ENCODE peak calls at places on chromosomes 6 and 20, in five cellular contexts. D is ascending aorta, T is Peyer's patch, J is choroid plexus epithelial cell, E is colonic mucosa. N is an unnamed sample.

GRCh38 chr20:32343438-32343837 is 14.7 kb upstream of the ASXL1 start:
- DNase-seq in T (no peak), E (no peak), D (no peak), J (peak), N (no peak)

GRCh38 chr6:50116390-50116789 is 66.7 kb upstream of the DEFB112 start:
- DNase-seq in J (no peak), E (no peak), D (no peak), T (no peak), N (no peak)

GRCh38 chr6:71107935-71108420 is 151.1 kb upstream of the B3GAT2 start:
- DNase-seq in T (no peak), J (peak), D (no peak), E (no peak), N (peak)

GRCh38 chr6:2942916-2943563 is 28.3 kb downstream of the SERPINB6 start:
- DNase-seq in E (peak), J (no peak), T (peak), D (peak), N (no peak)

GRCh38 chr6:39804666-39805065 is 12.5 kb downstream of the DAAM2 start:
- DNase-seq in D (no peak), J (peak), E (no peak), T (no peak), N (peak)

GRCh38 chr6:21999012-21999528 is 297.8 kb downstream of the PRL start:
- DNase-seq in T (no peak), E (no peak), J (peak), D (no peak), N (no peak)

GRCh38 chr6:104809116-104809515 is 50.6 kb downstream of the HACE1 start:
- DNase-seq in T (no peak), J (no peak), D (no peak), E (no peak), N (no peak)

GRCh38 chr6:133240511-133241087 is 558 bp upstream of the EYA4 start:
- DNase-seq in D (no peak), T (no peak), J (peak), E (no peak), N (no peak)

GRCh38 chr6:148723484-148723883 is 23.3 kb upstream of the UST start:
- DNase-seq in D (no peak), T (no peak), J (peak), E (no peak), N (no peak)

GRCh38 chr6:143759666-143760065 is 81.9 kb downstream of the PHACTR2 start:
- DNase-seq in E (no peak), J (peak), D (no peak), T (no peak), N (no peak)

GRCh38 chr20:32917191-32917950 is 58.6 kb downstream of the EFCAB8 start:
- DNase-seq in D (no peak), T (no peak), E (peak), J (no peak), N (no peak)

GRCh38 chr6:24205020-24205492 is 79.0 kb downstream of the NRSN1 start:
- DNase-seq in J (peak), D (no peak), E (peak), T (no peak), N (no peak)

GRCh38 chr6:163533443-163533842 is 118.9 kb downstream of the QKI start:
- DNase-seq in D (no peak), J (peak), T (no peak), E (no peak), N (peak)

DNA sequence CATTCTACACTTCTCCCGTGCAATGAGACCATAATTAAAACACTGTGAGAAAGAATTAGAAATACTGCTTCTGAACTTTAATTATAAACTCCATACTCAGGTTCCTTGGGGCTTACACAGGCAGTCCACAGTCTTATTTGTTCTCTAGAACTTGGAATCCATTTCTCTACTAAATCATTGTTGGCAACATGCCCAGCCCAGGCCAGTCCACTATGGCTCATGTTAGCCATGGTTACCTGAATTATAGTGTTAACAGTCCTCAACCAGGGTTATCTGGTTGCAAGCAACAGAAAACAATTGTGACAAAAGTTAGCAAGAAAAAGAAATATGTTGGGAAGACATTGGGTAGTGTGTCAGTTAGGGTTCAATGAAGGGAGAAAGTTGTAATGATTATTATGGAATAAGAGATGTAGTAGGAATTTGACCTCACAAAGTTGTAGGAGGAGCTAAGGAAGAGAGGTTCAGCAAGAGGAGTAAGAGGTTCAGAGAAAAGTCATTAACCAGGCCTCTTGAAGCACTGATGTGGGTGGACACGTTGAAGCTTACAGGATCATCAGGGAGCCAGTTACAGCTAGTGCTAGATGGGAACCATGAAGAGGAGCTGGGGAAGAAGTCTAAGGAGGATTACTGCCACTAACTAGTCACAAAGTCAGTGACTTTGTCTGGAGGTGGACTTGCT is 352.5 kb upstream of the PRND start:
- DNase-seq in E (no peak), J (peak), T (no peak), D (no peak), N (no peak)
- H3K4me3 ChIP-seq in E (no peak), J (no peak), T (no peak), D (no peak), N (no peak)

DNA sequence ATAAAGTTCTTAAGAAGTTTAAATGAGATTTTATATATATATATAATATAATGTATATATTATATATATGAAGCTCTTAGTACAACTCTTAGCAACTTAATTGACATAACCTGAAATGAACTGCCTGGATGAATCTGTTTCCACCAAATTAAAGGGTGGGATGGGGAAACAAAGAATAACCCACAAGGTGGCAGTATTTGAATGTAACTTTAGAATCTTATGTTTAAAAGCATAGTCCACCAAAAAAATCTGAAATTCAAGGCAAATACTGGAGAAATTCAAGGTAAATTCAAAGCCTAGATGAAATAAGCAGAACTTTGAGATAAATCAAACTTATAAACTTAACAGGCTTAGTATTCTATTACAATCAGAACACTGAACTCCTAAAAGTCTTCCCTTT is 4.4 kb upstream of the IBTK start:
- DNase-seq in J (peak), E (no peak), D (no peak), T (no peak), N (no peak)
- TF ChIP-seq CTCF in J (peak), E (peak), D (peak), T (peak), N (peak)

DNA sequence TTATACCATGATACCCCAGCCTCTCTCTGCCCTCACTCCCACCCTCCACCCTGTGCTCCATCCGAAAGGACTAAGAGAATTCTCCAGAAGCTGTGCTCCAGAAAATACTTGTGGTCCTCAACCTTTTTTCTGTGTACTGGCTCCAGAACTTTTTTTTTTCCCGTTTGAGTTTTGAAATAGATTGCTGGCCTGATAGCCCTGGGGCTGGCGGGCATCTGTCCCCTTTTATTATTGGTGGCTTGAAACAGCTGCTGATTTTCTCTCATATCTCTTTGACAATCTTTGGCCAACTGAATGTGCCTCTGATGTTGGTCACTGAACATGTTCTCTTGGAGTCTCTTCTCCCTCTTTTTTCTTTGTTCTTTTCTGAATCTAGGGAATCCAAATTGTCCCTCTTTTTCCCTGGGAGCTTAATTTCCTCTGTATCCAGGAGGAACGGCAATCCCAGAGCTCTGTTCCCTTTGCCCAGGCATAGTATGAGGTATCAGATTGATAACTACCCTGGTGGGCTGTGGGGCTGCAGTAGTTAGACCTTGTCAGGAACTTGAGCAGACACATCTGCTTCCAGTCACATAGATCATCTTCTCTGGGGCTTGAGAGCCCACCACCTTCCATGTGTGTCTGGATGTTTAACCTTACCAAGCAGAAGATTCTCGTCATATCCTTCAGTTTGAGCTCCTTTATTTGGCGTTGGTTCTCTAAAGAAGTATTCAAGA is 1.6 kb downstream of the PPARD start:
- DNase-seq in D (no peak), J (peak), T (no peak), E (no peak), N (no peak)
- H3K4me3 ChIP-seq in D (peak), J (peak), T (peak), E (peak), N (peak)

DNA sequence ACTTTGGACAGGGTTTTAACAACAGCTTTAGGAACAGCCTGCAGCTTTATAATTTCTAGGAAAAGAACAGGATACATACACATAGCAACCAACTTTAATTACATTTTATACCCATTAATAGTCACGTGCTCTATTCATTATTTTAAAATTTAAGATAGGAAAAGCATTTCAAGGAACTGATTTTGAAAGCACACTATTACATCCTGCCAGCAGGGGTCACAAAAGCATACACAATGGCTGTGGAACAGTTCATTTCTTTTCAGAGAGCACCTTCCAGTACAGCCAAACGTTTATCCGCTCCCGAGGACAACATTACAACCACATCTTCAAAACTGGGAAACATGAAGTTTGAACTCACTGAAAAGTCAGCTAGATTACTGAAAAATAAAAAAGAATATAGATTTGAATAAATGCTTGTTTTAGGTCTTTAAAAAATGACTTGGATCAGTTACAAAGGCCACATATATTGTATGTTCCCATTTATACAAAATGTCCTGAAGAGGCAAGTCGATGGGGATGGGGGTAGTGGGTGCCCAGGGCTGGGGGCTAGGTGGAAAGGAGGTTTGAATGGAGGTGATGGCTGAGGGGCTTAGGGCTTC is 104.6 kb upstream of the EXOC2 start:
- DNase-seq in E (peak), D (no peak), T (peak), J (peak), N (no peak)
- TF ChIP-seq CTCF in E (peak), D (peak), T (peak), J (peak), N (peak)

DNA sequence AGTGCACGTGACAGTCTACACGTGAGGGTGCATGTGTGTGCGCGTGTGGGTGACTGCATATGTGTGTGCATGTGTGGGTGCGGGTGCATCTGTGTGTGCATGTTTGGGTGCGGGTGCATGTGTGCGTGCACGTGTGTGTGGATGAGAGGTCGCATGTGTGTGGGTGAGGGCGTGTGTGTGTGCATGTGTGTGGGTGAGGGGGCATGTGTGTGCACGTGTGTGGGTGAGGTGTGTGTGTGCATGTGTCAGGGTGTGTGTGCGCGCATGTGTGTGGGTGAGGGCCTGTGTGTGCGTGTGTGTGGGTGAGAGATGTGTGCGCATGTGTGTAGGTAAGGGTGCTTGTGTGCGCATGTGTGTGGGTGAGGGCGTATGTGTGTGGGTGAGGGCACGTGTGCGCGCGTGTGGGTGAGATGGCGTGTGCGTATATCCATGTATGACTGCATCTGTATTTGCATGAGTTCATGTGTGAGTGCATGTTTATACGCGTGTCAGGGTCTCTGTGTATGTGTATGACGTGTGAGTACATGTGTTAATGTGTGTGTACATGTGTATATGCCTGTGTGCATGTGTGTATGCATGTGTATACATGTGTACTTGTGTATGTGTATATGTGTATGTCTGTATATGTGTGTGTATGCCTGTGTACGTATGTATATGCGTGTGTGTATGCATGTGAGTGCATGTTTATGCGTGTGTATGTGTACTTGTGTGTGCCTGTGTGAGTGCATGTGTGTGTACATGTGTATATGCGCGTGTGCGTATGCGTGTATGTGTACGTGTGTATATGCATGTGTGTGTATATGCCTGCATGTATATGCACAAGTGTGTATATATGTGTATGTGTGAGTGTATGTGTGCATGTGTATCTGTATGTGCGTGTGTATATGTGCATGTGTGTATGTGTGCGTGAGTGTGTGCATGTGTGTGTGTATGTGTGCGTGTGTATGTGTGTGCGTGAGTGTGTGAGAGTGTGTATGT is 4.1 kb upstream of the LIME1 start:
- DNase-seq in D (no peak), E (no peak), T (no peak), J (no peak), N (no peak)
- H3K4me3 ChIP-seq in D (no peak), E (no peak), T (no peak), J (no peak), N (no peak)

GRCh38 chr20:52794853-52795252 is 177.3 kb upstream of the TSHZ2 start:
- DNase-seq in J (no peak), D (no peak), E (no peak), T (no peak), N (no peak)

GRCh38 chr20:52801628-52802006 is 170.5 kb upstream of the TSHZ2 start:
- DNase-seq in T (no peak), J (no peak), D (no peak), E (no peak), N (no peak)

GRCh38 chr20:52800734-52801627 is 171.2 kb upstream of the TSHZ2 start:
- DNase-seq in T (no peak), D (no peak), E (no peak), J (no peak), N (no peak)

GRCh38 chr20:52798124-52798523 is 174.0 kb upstream of the TSHZ2 start:
- DNase-seq in E (no peak), T (no peak), J (no peak), D (no peak), N (no peak)

DNA sequence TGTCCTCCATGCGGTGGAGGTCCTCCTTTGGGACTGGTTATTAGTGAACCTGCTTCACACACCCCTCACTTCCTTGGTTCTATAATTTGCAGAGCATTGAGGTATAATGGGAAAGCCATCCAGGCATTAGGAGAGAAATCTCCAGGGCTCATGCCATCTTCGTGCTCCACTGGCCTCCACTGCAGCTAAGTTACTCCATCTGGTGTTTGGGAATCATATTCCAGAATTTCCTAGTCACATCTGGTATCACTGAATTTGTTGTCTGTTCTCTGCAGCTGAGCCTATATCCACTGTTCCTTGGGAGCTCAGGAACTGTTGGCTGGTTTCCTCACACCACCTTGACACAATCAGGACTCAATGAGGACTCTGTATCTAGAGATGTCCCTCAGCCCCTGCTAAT is 173.0 kb upstream of the TSHZ2 start:
- DNase-seq in T (no peak), E (no peak), D (no peak), J (no peak), N (no peak)
- TF ChIP-seq CTCF in T (no peak), E (no peak), D (no peak), J (no peak), N (no peak)

DNA sequence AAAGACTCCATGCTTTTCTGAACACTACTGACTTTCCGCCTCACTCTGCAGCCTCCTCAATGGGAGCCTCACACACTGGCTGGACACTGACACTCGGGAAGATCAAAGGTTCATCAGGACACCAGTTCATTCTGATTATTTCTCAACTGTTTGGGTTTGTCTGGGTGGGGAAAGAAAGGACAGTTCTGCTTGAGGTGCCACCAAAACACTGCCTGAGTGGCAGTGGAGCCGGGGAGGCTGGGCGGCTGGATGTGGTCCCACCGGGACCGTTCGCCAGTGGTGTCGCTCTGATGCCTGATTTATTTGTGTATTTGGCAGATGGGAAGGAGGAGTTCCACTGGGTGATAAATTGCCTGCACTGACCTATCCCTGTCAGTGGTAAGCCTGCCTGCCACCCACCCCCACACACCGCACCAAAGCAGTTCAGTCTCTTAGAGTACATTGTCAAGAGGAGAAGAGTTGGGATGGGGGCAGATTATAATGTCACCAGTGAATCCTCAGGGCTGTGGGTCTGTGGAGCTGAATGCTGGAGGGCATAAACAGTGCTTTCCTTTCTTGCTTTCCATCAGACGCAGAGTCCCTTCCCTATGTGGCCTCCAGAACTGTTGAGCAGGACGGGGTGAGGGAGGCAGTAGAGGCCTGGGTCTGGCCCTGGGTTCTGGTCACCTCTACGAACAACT is 49.8 kb downstream of the EDN1 start:
- DNase-seq in J (no peak), E (no peak), D (no peak), T (no peak), N (no peak)
- H3K4me3 ChIP-seq in J (no peak), E (no peak), D (no peak), T (no peak), N (no peak)

GRCh38 chr6:85580104-85580877 is 13.4 kb downstream of the SNX14 start:
- DNase-seq in T (no peak), E (peak), D (no peak), J (peak), N (no peak)

GRCh38 chr6:85576479-85576878 is 17.2 kb downstream of the SNX14 start:
- DNase-seq in E (no peak), T (no peak), J (no peak), D (no peak), N (no peak)

GRCh38 chr6:85579581-85579980 is 14.1 kb downstream of the SNX14 start:
- DNase-seq in J (peak), D (no peak), T (no peak), E (no peak), N (no peak)

GRCh38 chr6:85581572-85581971 is 12.1 kb downstream of the SNX14 start:
- DNase-seq in T (no peak), E (no peak), D (no peak), J (no peak), N (no peak)

GRCh38 chr6:85580878-85581267 is 12.8 kb downstream of the SNX14 start:
- DNase-seq in T (no peak), E (no peak), D (no peak), J (peak), N (no peak)
- TF ChIP-seq CTCF in T (no peak), E (no peak), D (no peak), J (peak), N (peak)

GRCh38 chr20:45910670-45911485 is 1.1 kb downstream of the PLTP start:
- DNase-seq in E (peak), D (peak), T (peak), J (peak), N (peak)
- H3K4me3 ChIP-seq in E (peak), D (peak), T (peak), J (peak), N (peak)

DNA sequence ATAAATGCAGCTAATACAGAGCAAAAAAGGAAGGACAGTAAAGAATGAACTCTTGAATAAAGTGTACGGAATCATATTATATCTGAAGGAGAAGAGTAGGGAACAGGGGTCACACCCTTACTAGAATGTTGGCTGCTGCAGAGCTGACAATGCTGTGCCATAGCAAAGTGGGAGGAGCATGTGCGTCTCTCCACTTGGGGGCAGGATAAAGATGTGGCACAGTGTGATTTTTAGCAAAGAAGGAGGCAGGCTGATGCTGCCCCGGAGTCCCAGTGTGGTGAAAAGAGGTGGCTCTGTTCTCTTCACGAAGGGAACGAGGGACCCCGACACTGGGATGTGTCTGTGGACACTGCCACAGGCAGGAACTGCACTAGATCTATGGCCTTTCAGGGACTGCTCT is 67.5 kb downstream of the INSM1 start:
- DNase-seq in J (no peak), T (no peak), D (no peak), E (no peak), N (no peak)
- TF ChIP-seq CTCF in J (no peak), T (no peak), D (no peak), E (no peak), N (no peak)

N was measured in epithelial cell of proximal tubule.